ENCODE peak calls at places on chromosomes 5 and 9, in eight cellular contexts. O, V, Q, Y, T, K, M and F are unnamed samples.
A peak's percentile ranks its signal among the peaks of the same experiment; 100 is the strongest.

GRCh38 chr5:94276751-94277150 is 341.7 kb downstream of the KIAA0825 start:
- DNase-seq in T (no peak), K (no peak), V (no peak), Q (no peak), M (no peak), Y (no peak), O (no peak), F (no peak)

GRCh38 chr5:140402258-140403074 is 833 bp downstream of the ANKHD1 start:
- DNase-seq in T (no peak), O (no peak), Y (peak; percentile 90), M (no peak), K (no peak), Q (no peak), V (peak; percentile 45), F (no peak)

GRCh38 chr5:91641730-91642350 is 258.7 kb upstream of the ARRDC3 start:
- DNase-seq in Q (no peak), K (no peak), O (no peak), V (peak; percentile 87), Y (no peak), T (peak; percentile 12), M (no peak), F (no peak)

GRCh38 chr5:7628248-7628647 is 222.7 kb downstream of the CFAP90 start:
- DNase-seq in M (peak; percentile 47), T (no peak), O (no peak), K (no peak), Q (no peak), Y (no peak), V (no peak), F (no peak)

GRCh38 chr5:92337772-92338234 is 954.7 kb upstream of the ARRDC3 start:
- DNase-seq in Y (no peak), V (peak; percentile 59), T (no peak), O (no peak), K (no peak), M (no peak), Q (no peak), F (no peak)

GRCh38 chr9:123281659-123282342 is 13.4 kb upstream of the STRBP start:
- DNase-seq in T (no peak), Q (no peak), Y (no peak), K (no peak), V (no peak), M (no peak), O (no peak), F (no peak)

GRCh38 chr5:164597293-164597900 is 1092.0 kb downstream of the MAT2B start:
- DNase-seq in T (peak; percentile 18), K (no peak), V (peak; percentile 15), Y (no peak), O (no peak), Q (no peak), M (no peak), F (no peak)

GRCh38 chr9:92945796-92946195 is 1.5 kb upstream of the FGD3 start:
- DNase-seq in Q (no peak), K (no peak), T (no peak), V (no peak), M (no peak), O (no peak), Y (no peak), F (no peak)

GRCh38 chr9:115229496-115229895 is 111.5 kb upstream of the TNC start:
- DNase-seq in T (no peak), Y (no peak), M (no peak), O (no peak), V (peak; percentile 60), Q (no peak), K (no peak), F (no peak)

GRCh38 chr5:174323878-174324281 is 278.4 kb downstream of the NSG2 start:
- DNase-seq in O (no peak), M (no peak), K (no peak), V (peak; percentile 78), T (peak; percentile 46), Q (no peak), Y (no peak), F (peak; percentile 44)

GRCh38 chr5:150460781-150461180 is 11.2 kb upstream of the RPS14 start:
- DNase-seq in O (no peak), K (no peak), T (no peak), M (no peak), Y (no peak), V (no peak), Q (no peak), F (no peak)

GRCh38 chr9:90966475-90967150 is 165.0 kb downstream of the SYK start:
- DNase-seq in O (no peak), Y (no peak), V (peak; percentile 42), T (no peak), K (no peak), Q (no peak), M (no peak), F (no peak)

GRCh38 chr9:99563364-99563763 is 258.3 kb upstream of the NR4A3 start:
- DNase-seq in M (peak; percentile 14), O (no peak), V (peak; percentile 7), Q (no peak), Y (no peak), T (no peak), K (no peak), F (no peak)

GRCh38 chr9:91048739-91049138 is 247.1 kb downstream of the SYK start:
- DNase-seq in Q (no peak), V (no peak), O (no peak), K (no peak), Y (peak; percentile 13), M (peak; percentile 57), T (no peak), F (no peak)

GRCh38 chr5:9482381-9482780 is 63.5 kb downstream of the SEMA5A start:
- DNase-seq in T (no peak), O (no peak), Q (no peak), Y (no peak), V (no peak), M (peak; percentile 81), K (no peak), F (no peak)

GRCh38 chr9:97284798-97285197 is 22.7 kb upstream of the CCDC180 start:
- DNase-seq in Y (no peak), K (no peak), V (no peak), Q (no peak), T (no peak), O (no peak), M (no peak), F (no peak)

GRCh38 chr5:1931590-1932138 is 48.9 kb upstream of the IRX4 start:
- DNase-seq in M (no peak), Q (no peak), T (no peak), K (no peak), Y (peak; percentile 87), V (no peak), O (peak; percentile 47), F (no peak)

GRCh38 chr5:56567278-56567677 is 248.1 kb upstream of the MAP3K1 start:
- DNase-seq in K (no peak), O (no peak), Q (no peak), Y (no peak), T (no peak), M (no peak), V (no peak), F (no peak)

GRCh38 chr5:56566374-56567249 is 248.7 kb upstream of the MAP3K1 start:
- DNase-seq in Q (no peak), O (no peak), M (no peak), Y (no peak), V (no peak), K (no peak), T (no peak), F (no peak)

GRCh38 chr5:56569576-56569975 is 245.8 kb upstream of the MAP3K1 start:
- DNase-seq in O (no peak), T (no peak), K (no peak), M (no peak), V (no peak), Q (no peak), Y (no peak), F (no peak)

GRCh38 chr5:56565693-56566092 is 249.7 kb upstream of the MAP3K1 start:
- DNase-seq in K (no peak), T (peak; percentile 27), O (no peak), M (no peak), V (no peak), Q (no peak), Y (no peak), F (no peak)

GRCh38 chr5:56569051-56569450 is 246.3 kb upstream of the MAP3K1 start:
- DNase-seq in Y (no peak), T (no peak), K (no peak), M (no peak), O (no peak), V (no peak), Q (no peak), F (no peak)
- TF ChIP-seq CTCF in Y (no peak), T (no peak), K (no peak), M (no peak), O (no peak), V (no peak), Q (no peak), F (no peak)

GRCh38 chr5:132411382-132411925 is 41.9 kb downstream of the SLC22A5 start:
- DNase-seq in M (peak; percentile 92), K (no peak), Y (no peak), V (peak; percentile 71), T (no peak), Q (no peak), O (no peak), F (no peak)
- TF ChIP-seq CTCF in M (no peak), K (no peak), Y (no peak), V (no peak), T (no peak), Q (no peak), O (no peak), F (no peak)

GRCh38 chr5:80407735-80408474 is at the start of gene ZFYVE16:
- DNase-seq in Q (peak; percentile 85), V (peak; percentile 95), Y (peak; percentile 99), K (peak; percentile 88), T (peak; percentile 93), O (peak; percentile 99), M (peak; percentile 99), F (peak; percentile 66)
- TF ChIP-seq CTCF in Q (peak; percentile 32), V (peak; percentile 19), Y (no peak), K (no peak), T (no peak), O (peak; percentile 48), M (no peak), F (no peak)

GRCh38 chr9:136679431-136679941 is 7.8 kb downstream of the AGPAT2 start:
- DNase-seq in K (peak; percentile 35), T (no peak), O (no peak), V (no peak), M (no peak), Q (no peak), Y (no peak), F (no peak)

GRCh38 chr9:136676297-136676794 is 10.9 kb downstream of the AGPAT2 start:
- DNase-seq in O (no peak), Y (no peak), K (no peak), T (no peak), Q (no peak), V (no peak), M (no peak), F (no peak)

GRCh38 chr9:136676920-136677686 is 10.2 kb downstream of the AGPAT2 start:
- DNase-seq in Q (no peak), V (no peak), Y (no peak), M (no peak), T (no peak), K (no peak), O (no peak), F (no peak)

GRCh38 chr9:136678034-136678433 is 9.2 kb downstream of the AGPAT2 start:
- DNase-seq in V (no peak), M (no peak), K (no peak), O (no peak), Y (no peak), Q (no peak), T (no peak), F (no peak)

DNA sequence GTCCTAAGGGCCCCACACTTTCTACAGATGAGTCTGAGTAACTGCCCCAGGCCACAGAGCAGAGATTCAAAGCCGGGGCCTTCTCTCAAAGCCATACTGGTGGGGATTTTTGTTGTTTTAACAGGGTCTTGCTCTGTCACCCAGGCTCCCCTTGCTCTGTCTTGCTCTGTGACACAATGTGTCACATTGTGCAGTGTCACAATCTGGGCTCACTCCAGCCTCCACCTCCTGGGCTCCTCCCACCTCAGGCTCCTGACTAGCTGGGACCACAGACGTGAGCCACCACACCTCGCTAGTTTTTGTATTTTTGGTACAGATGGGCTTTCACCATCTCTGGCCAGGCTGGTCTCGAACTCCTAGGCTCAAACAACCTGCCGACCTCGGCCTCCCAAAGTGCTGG is 8.6 kb downstream of the AGPAT2 start:
- DNase-seq in T (no peak), K (no peak), V (no peak), Q (no peak), M (no peak), O (no peak), Y (no peak), F (no peak)
- TF ChIP-seq CTCF in T (no peak), K (no peak), V (no peak), Q (no peak), M (no peak), O (no peak), Y (no peak), F (no peak)